ENCODE peak calls at places on chromosomes 11 and 22, in ten cellular contexts. P is Caco-2, M is HFF-Myc, T is heart right ventricle, F is astrocyte of the cerebellum, A is fibroblast of mammary gland, G is suprapubic skin, H is adrenal gland, W is upper lobe of right lung, D is spleen. J is an unnamed sample.
A peak's percentile ranks its signal among the peaks of the same experiment; 100 is the strongest.

GRCh38 chr22:50315289-50316113 is 8.1 kb upstream of the PLXNB2 start:
- DNase-seq in P (no peak), M (no peak), T (no peak), F (no peak), A (no peak), G (no peak), H (no peak), W (no peak), D (no peak), J (peak; percentile 90)

GRCh38 chr22:16974298-16975084 is 33.5 kb downstream of the GAB4 start:
- DNase-seq in P (no peak), M (no peak), T (no peak), F (no peak), A (no peak), G (no peak), H (no peak), W (no peak), D (no peak), J (no peak)

GRCh38 chr11:126339866-126340434 is 15.5 kb upstream of the ST3GAL4 start:
- DNase-seq in P (no peak), M (no peak), T (peak; percentile 79), F (no peak), A (peak; percentile 77), G (peak; percentile 86), H (peak; percentile 81), W (peak; percentile 85), D (peak; percentile 58), J (peak; percentile 52)

GRCh38 chr11:69300124-69301032 is 6.4 kb downstream of the MYEOV start:
- DNase-seq in P (no peak), M (no peak), T (no peak), F (no peak), A (peak; percentile 88), G (peak; percentile 79), H (no peak), W (peak; percentile 57), D (no peak), J (peak; percentile 58)

GRCh38 chr11:128716661-128717210 is 22.9 kb downstream of the FLI1 start:
- DNase-seq in P (no peak), M (no peak), T (no peak), F (no peak), A (no peak), G (no peak), H (no peak), W (no peak), D (peak; percentile 82), J (no peak)

GRCh38 chr11:92048415-92048814 is 176.2 kb upstream of the FAT3 start:
- DNase-seq in P (no peak), M (no peak), T (no peak), F (no peak), A (no peak), G (no peak), H (no peak), W (no peak), D (no peak), J (no peak)

GRCh38 chr11:40161855-40162410 is 1297.5 kb downstream of the LRRC4C start:
- DNase-seq in P (no peak), M (no peak), T (no peak), F (no peak), A (no peak), G (no peak), H (peak; percentile 24), W (no peak), D (no peak), J (no peak)

GRCh38 chr11:73429121-73429740 is 53.0 kb downstream of the RELT start:
- DNase-seq in P (no peak), M (no peak), T (no peak), F (peak; percentile 33), A (peak; percentile 76), G (no peak), H (no peak), W (no peak), D (no peak), J (no peak)

GRCh38 chr11:132960679-132961078 is 571.6 kb downstream of the OPCML start:
- DNase-seq in P (no peak), M (no peak), T (no peak), F (no peak), A (no peak), G (no peak), H (no peak), W (no peak), D (no peak), J (no peak)

GRCh38 chr11:118051611-118052461 is 25.0 kb upstream of the TMPRSS4 start:
- DNase-seq in P (no peak), M (no peak), T (no peak), F (no peak), A (no peak), G (peak; percentile 64), H (no peak), W (no peak), D (no peak), J (no peak)

GRCh38 chr11:126444072-126444471 is 88.6 kb downstream of the ST3GAL4 start:
- DNase-seq in P (no peak), M (no peak), T (no peak), F (no peak), A (no peak), G (no peak), H (no peak), W (no peak), D (no peak), J (no peak)

GRCh38 chr11:70627219-70627618 is 228.9 kb downstream of the CTTN start:
- DNase-seq in P (no peak), M (no peak), T (no peak), F (no peak), A (no peak), G (no peak), H (no peak), W (no peak), D (no peak), J (no peak)

GRCh38 chr11:35343033-35343598 is 76.2 kb downstream of the SLC1A2 start:
- DNase-seq in P (no peak), M (no peak), T (no peak), F (no peak), A (no peak), G (no peak), H (no peak), W (no peak), D (no peak), J (no peak)

GRCh38 chr11:86374586-86374985 is at the start of gene CCDC81:
- DNase-seq in P (no peak), M (no peak), T (peak; percentile 13), F (no peak), A (no peak), G (no peak), H (no peak), W (no peak), D (no peak), J (no peak)

GRCh38 chr22:17149073-17149815 is 9.8 kb downstream of the HDHD5 start:
- DNase-seq in P (peak; percentile 72), M (no peak), T (no peak), F (no peak), A (no peak), G (no peak), H (no peak), W (no peak), D (peak; percentile 59), J (no peak)

GRCh38 chr11:65013130-65013691 is 749 bp upstream of the ARL2 start:
- DNase-seq in P (peak; percentile 95), M (peak; percentile 63), T (peak; percentile 91), F (peak; percentile 52), A (peak; percentile 82), G (peak; percentile 98), H (peak; percentile 94), W (peak; percentile 95), D (peak; percentile 97), J (no peak)
- TF ChIP-seq CTCF in P (peak; percentile 92), M (peak; percentile 68), T (peak; percentile 66), F (peak; percentile 75), A (peak; percentile 72), G (peak; percentile 89), H (peak; percentile 65), W (peak; percentile 72), D (peak; percentile 87), J (peak; percentile 74)

DNA sequence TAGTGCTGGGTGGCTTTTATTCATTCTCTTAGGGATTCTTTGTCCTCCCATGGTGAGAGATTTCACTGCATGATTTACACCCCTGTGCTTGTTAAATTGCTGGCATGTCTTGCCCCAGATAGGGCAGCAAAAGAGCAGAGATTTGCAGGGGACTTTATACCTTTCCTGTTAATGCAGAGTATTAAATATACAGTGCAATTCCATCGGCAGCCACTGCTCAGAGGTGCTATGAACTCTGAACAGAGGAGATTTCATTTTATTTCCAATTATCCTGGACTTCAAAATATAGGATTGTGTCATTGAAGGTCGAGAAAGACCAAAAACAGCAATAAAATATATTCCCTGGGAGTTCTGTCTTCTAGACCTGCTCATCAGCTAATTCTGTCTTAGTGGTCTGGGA is 263.4 kb upstream of the NCAM1 start:
- DNase-seq in P (no peak), M (no peak), T (no peak), F (no peak), A (no peak), G (no peak), H (no peak), W (no peak), D (no peak), J (no peak)
- TF ChIP-seq CTCF in P (no peak), M (no peak), T (no peak), F (no peak), A (no peak), G (no peak), H (peak; percentile 14), W (no peak), D (no peak), J (peak; percentile 32)

GRCh38 chr22:32897400-32897799 is 95.9 kb downstream of the TIMP3 start:
- DNase-seq in P (no peak), M (no peak), T (no peak), F (no peak), A (peak; percentile 10), G (no peak), H (no peak), W (no peak), D (no peak), J (no peak)

GRCh38 chr22:32905400-32905799 is 103.9 kb downstream of the TIMP3 start:
- DNase-seq in P (no peak), M (no peak), T (no peak), F (no peak), A (no peak), G (no peak), H (peak; percentile 17), W (no peak), D (no peak), J (no peak)

GRCh38 chr22:32900856-32901255 is 99.4 kb downstream of the TIMP3 start:
- DNase-seq in P (no peak), M (no peak), T (no peak), F (no peak), A (no peak), G (no peak), H (no peak), W (no peak), D (no peak), J (no peak)

GRCh38 chr22:32904044-32904443 is 102.5 kb downstream of the TIMP3 start:
- DNase-seq in P (peak; percentile 61), M (no peak), T (no peak), F (no peak), A (peak; percentile 44), G (no peak), H (peak; percentile 57), W (no peak), D (no peak), J (no peak)

GRCh38 chr22:32901925-32902324 is 100.4 kb downstream of the TIMP3 start:
- DNase-seq in P (no peak), M (no peak), T (no peak), F (no peak), A (no peak), G (no peak), H (no peak), W (no peak), D (no peak), J (no peak)
- TF ChIP-seq CTCF in P (peak; percentile 8), M (no peak), T (no peak), F (no peak), A (no peak), G (no peak), H (no peak), W (no peak), D (no peak), J (peak; percentile 39)

GRCh38 chr22:45462034-45462655 is 40.5 kb upstream of the FBLN1 start:
- DNase-seq in P (peak; percentile 55), M (no peak), T (no peak), F (no peak), A (no peak), G (no peak), H (no peak), W (no peak), D (no peak), J (no peak)
- TF ChIP-seq CTCF in P (peak; percentile 36), M (no peak), T (no peak), F (no peak), A (no peak), G (no peak), H (no peak), W (no peak), D (no peak), J (peak; percentile 48)

J was measured in chondrocyte.